ENCODE peak calls at places on chromosomes 7 and 10, in nine cellular contexts. O is brain microvascular endothelial cell, S is posterior vena cava, F is choroid plexus epithelial cell, E is posterior cingulate gyrus, B is T-cell, P is T-helper 9 cell, I is Ammon's horn, K is SK-N-MC. M is an unnamed sample.

GRCh38 chr7:35694161-35694783 is 663 bp downstream of the HERPUD2 start:
- DNase-seq in E (peak; percentile 14), S (no peak), B (no peak), F (peak; percentile 20), K (no peak), I (no peak), O (peak; percentile 17), P (no peak), M (no peak)

GRCh38 chr10:37895674-37896073 is 38.3 kb upstream of the ZNF248 start:
- DNase-seq in F (no peak), K (no peak), P (no peak), E (no peak), B (no peak), I (no peak), S (no peak), O (no peak), M (no peak)

GRCh38 chr7:77794000-77794399 is 4.2 kb downstream of the TMEM60 start:
- DNase-seq in P (no peak), I (no peak), F (no peak), B (no peak), E (no peak), O (no peak), S (no peak), K (no peak), M (no peak)

GRCh38 chr10:24929904-24930303 is 22.5 kb downstream of the PRTFDC1 start:
- DNase-seq in K (no peak), B (no peak), P (no peak), I (no peak), F (no peak), O (no peak), E (no peak), S (no peak), M (no peak)

GRCh38 chr7:2016021-2016631 is 216.6 kb downstream of the MAD1L1 start:
- DNase-seq in B (no peak), F (no peak), S (peak; percentile 64), K (no peak), E (peak; percentile 5), P (no peak), O (no peak), I (no peak), M (no peak)

GRCh38 chr10:50929670-50930069 is 44.2 kb upstream of the A1CF start:
- DNase-seq in S (no peak), K (no peak), I (no peak), E (no peak), F (no peak), B (no peak), P (no peak), O (peak; percentile 25), M (peak; percentile 44)

GRCh38 chr7:137953692-137954470 is 48.0 kb downstream of the CREB3L2 start:
- DNase-seq in S (no peak), K (no peak), B (no peak), E (no peak), O (peak; percentile 82), P (no peak), F (peak; percentile 89), I (no peak), M (peak; percentile 76)

GRCh38 chr10:132963430-132963960 is 21.1 kb upstream of the CFAP46 start:
- DNase-seq in S (peak; percentile 55), P (no peak), I (no peak), K (no peak), B (no peak), E (no peak), O (no peak), F (no peak), M (no peak)